ENCODE peak calls at places on chromosomes 11 and 22, in eight cellular contexts. One of them, this sample, is unnamed. For H3K4me1, the result is how much of the 10 kb centered on the place peaks cover.

GRCh38 chr22:27971926-27972325 is 52.9 kb upstream of the PITPNB start:
- DNase-seq in H1: no peak
- DNase-seq in esophagus muscularis mucosa: no peak
- DNase-seq in sigmoid colon: no peak
- DNase-seq in HepG2: no peak
- DNase-seq in ovary: no peak
- DNase-seq in tibial nerve: no peak
- DNase-seq in A549: no peak
- DNase-seq in this sample: no peak

GRCh38 chr11:116895053-116895757 is 57.8 kb upstream of the APOA1 start:
- DNase-seq in sigmoid colon: peak
- DNase-seq in esophagus muscularis mucosa: no peak
- DNase-seq in A549: peak
- DNase-seq in tibial nerve: peak
- DNase-seq in HepG2: no peak
- DNase-seq in ovary: no peak
- DNase-seq in H1: peak
- DNase-seq in this sample: no peak

GRCh38 chr11:76257040-76257730 is 50.9 kb upstream of the WNT11 start:
- DNase-seq in tibial nerve: no peak
- DNase-seq in esophagus muscularis mucosa: no peak
- DNase-seq in ovary: no peak
- DNase-seq in A549: no peak
- DNase-seq in sigmoid colon: no peak
- DNase-seq in H1: no peak
- DNase-seq in HepG2: no peak
- DNase-seq in this sample: no peak

GRCh38 chr22:36925388-36926290 is 12.2 kb downstream of the CSF2RB start:
- DNase-seq in ovary: no peak
- DNase-seq in HepG2: no peak
- DNase-seq in A549: no peak
- DNase-seq in esophagus muscularis mucosa: no peak
- DNase-seq in H1: no peak
- DNase-seq in sigmoid colon: no peak
- DNase-seq in tibial nerve: no peak
- DNase-seq in this sample: no peak

GRCh38 chr11:128061321-128061871 is 526.0 kb downstream of the ETS1 start:
- DNase-seq in esophagus muscularis mucosa: no peak
- DNase-seq in HepG2: no peak
- DNase-seq in H1: no peak
- DNase-seq in ovary: no peak
- DNase-seq in tibial nerve: no peak
- DNase-seq in A549: no peak
- DNase-seq in sigmoid colon: no peak
- DNase-seq in this sample: no peak

GRCh38 chr11:107457205-107457557 is 444 bp downstream of the CWF19L2 start:
- DNase-seq in A549: no peak
- DNase-seq in ovary: no peak
- DNase-seq in esophagus muscularis mucosa: no peak
- DNase-seq in HepG2: no peak
- DNase-seq in H1: no peak
- DNase-seq in tibial nerve: no peak
- DNase-seq in sigmoid colon: no peak
- DNase-seq in this sample: no peak

GRCh38 chr11:30244255-30244654 is 13.4 kb downstream of the FSHB start:
- DNase-seq in H1: no peak
- DNase-seq in HepG2: no peak
- DNase-seq in ovary: no peak
- DNase-seq in A549: peak
- DNase-seq in esophagus muscularis mucosa: no peak
- DNase-seq in sigmoid colon: no peak
- DNase-seq in tibial nerve: no peak
- DNase-seq in this sample: no peak

GRCh38 chr22:38122616-38123015 is 12.1 kb upstream of the BAIAP2L2 start:
- DNase-seq in esophagus muscularis mucosa: no peak
- DNase-seq in ovary: no peak
- DNase-seq in sigmoid colon: no peak
- DNase-seq in HepG2: no peak
- DNase-seq in tibial nerve: no peak
- DNase-seq in A549: no peak
- DNase-seq in H1: no peak
- DNase-seq in this sample: no peak

GRCh38 chr11:45486461-45486860 is 179.0 kb downstream of the CHST1 start:
- DNase-seq in esophagus muscularis mucosa: no peak
- DNase-seq in tibial nerve: no peak
- DNase-seq in H1: no peak
- DNase-seq in HepG2: no peak
- DNase-seq in A549: no peak
- DNase-seq in sigmoid colon: peak
- DNase-seq in ovary: no peak
- DNase-seq in this sample: peak

GRCh38 chr11:34468209-34468841 is 29.6 kb downstream of the CAT start:
- DNase-seq in H1: peak
- DNase-seq in HepG2: peak
- DNase-seq in sigmoid colon: no peak
- DNase-seq in ovary: no peak
- DNase-seq in tibial nerve: no peak
- DNase-seq in A549: peak
- DNase-seq in esophagus muscularis mucosa: no peak
- DNase-seq in this sample: no peak

GRCh38 chr22:30452861-30453260 is 19.0 kb downstream of the SEC14L3 start:
- DNase-seq in H1: no peak
- DNase-seq in sigmoid colon: no peak
- DNase-seq in ovary: peak
- DNase-seq in HepG2: no peak
- DNase-seq in A549: no peak
- DNase-seq in esophagus muscularis mucosa: no peak
- DNase-seq in tibial nerve: no peak
- DNase-seq in this sample: no peak

GRCh38 chr11:10900686-10901415 is 43.0 kb upstream of the ZBED5 start:
- DNase-seq in ovary: no peak
- DNase-seq in HepG2: no peak
- DNase-seq in tibial nerve: no peak
- DNase-seq in A549: peak
- DNase-seq in H1: no peak
- DNase-seq in sigmoid colon: no peak
- DNase-seq in esophagus muscularis mucosa: no peak
- DNase-seq in this sample: no peak

GRCh38 chr11:133041165-133041564 is 491.1 kb downstream of the OPCML start:
- DNase-seq in HepG2: no peak
- DNase-seq in A549: no peak
- DNase-seq in ovary: no peak
- DNase-seq in esophagus muscularis mucosa: no peak
- DNase-seq in tibial nerve: no peak
- DNase-seq in H1: no peak
- DNase-seq in sigmoid colon: no peak
- DNase-seq in this sample: no peak

GRCh38 chr11:2249191-2249916 is 21.0 kb downstream of the ASCL2 start:
- DNase-seq in ovary: no peak
- DNase-seq in esophagus muscularis mucosa: peak
- DNase-seq in sigmoid colon: no peak
- DNase-seq in tibial nerve: no peak
- DNase-seq in A549: no peak
- DNase-seq in H1: no peak
- DNase-seq in HepG2: no peak
- DNase-seq in this sample: no peak

GRCh38 chr11:71563401-71563800 is 2.0 kb upstream of the KRTAP5-10 start:
- DNase-seq in ovary: no peak
- DNase-seq in tibial nerve: no peak
- DNase-seq in esophagus muscularis mucosa: no peak
- DNase-seq in HepG2: peak
- DNase-seq in sigmoid colon: no peak
- DNase-seq in H1: peak
- DNase-seq in A549: peak
- DNase-seq in this sample: no peak

DNA sequence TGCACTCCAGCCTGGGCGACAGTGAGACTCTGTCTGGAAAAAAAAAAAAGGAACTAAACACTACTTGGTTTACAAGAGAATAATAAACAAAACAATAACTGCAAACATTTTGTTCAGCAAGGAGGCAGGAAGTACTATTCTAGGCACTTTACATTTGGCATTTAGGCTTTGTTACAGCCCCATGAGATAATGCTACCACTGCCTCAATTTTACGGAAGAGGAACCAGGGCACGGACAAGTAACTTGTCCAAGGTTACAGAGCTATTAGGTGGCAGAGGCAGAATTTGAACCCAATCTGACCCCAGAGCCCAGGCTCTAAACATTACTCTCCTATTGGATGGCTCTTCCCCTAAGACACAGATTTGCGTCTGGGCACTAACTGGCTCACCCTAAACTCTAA is 108.7 kb upstream of the AKIP1 start:
- DNase-seq in A549: no peak
- DNase-seq in sigmoid colon: no peak
- DNase-seq in ovary: no peak
- DNase-seq in HepG2: no peak
- DNase-seq in H1: no peak
- DNase-seq in tibial nerve: no peak
- DNase-seq in esophagus muscularis mucosa: no peak
- DNase-seq in this sample: no peak
- H3K27ac ChIP-seq in A549: no peak
- H3K27ac ChIP-seq in sigmoid colon: peak
- H3K27ac ChIP-seq in ovary: no peak
- H3K27ac ChIP-seq in HepG2: no peak
- H3K27ac ChIP-seq in H1: no peak
- H3K27ac ChIP-seq in tibial nerve: no peak
- H3K27ac ChIP-seq in esophagus muscularis mucosa: peak
- H3K27ac ChIP-seq in this sample: no peak

DNA sequence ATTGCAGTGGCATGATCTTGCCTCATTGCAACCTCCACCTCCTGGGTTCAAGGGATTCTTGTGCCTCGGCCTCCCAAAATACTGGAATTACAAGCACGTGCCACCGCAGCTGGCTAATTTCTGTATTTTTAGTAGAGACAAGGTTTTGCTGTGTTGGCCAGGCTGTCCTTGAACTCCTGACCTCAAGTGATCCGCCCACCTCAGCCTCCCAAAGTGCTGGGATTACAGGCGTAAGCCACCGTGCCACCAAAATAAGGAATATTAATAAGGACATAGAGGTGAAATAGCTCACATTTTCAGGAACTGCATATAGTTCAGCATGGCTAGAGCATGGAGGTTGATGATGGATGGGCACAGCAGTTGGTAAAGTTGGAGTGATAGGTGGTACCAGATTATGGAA is 21.4 kb downstream of the ARHGEF12 start:
- DNase-seq in tibial nerve: no peak
- DNase-seq in HepG2: no peak
- DNase-seq in A549: no peak
- DNase-seq in sigmoid colon: no peak
- DNase-seq in ovary: no peak
- DNase-seq in H1: no peak
- DNase-seq in esophagus muscularis mucosa: no peak
- DNase-seq in this sample: no peak
- H3K4me1 ChIP-seq in tibial nerve: under half
- H3K4me1 ChIP-seq in HepG2: under half
- H3K4me1 ChIP-seq in A549: under half
- H3K4me1 ChIP-seq in sigmoid colon: under half
- H3K4me1 ChIP-seq in ovary: under half
- H3K4me1 ChIP-seq in H1: under half
- H3K4me1 ChIP-seq in esophagus muscularis mucosa: under half
- H3K4me1 ChIP-seq in this sample: under half

DNA sequence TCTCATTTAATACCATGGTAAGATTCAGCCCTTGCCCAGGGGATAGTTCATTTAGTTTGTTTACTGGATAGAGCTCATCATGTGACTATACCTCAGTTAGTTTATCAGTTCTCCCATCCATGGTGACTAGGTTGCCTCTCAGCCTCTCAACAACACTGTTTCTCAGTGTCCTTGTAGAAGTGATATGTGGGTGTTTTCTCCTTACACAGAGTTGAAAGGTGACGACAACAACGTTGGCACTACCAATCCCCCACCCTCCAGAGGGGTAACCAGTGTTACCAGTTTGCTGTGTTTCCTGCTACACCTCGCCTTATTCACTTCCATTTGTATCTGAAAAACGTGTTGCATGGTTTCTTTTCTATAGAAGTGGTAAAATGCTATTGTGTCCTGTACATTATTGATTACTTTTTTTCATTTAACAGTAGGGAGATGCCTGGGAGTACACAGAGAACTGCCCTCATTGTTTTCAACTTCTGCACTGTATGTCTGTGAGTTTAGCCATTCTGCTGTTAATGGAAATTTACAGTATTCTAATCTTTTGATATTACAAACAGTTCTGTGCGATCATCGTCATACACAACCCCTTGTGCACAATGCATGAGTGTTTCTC is 11.6 kb downstream of the NEAT1 start:
- DNase-seq in ovary: no peak
- DNase-seq in HepG2: no peak
- DNase-seq in A549: peak
- DNase-seq in sigmoid colon: peak
- DNase-seq in tibial nerve: no peak
- DNase-seq in esophagus muscularis mucosa: peak
- DNase-seq in H1: no peak
- DNase-seq in this sample: no peak
- TF ChIP-seq EP300 in ovary: no peak
- TF ChIP-seq EP300 in HepG2: no peak
- TF ChIP-seq EP300 in A549: no peak
- TF ChIP-seq EP300 in sigmoid colon: no peak
- TF ChIP-seq EP300 in tibial nerve: peak
- TF ChIP-seq EP300 in esophagus muscularis mucosa: no peak
- TF ChIP-seq EP300 in H1: no peak
- TF ChIP-seq EP300 in this sample: no peak

DNA sequence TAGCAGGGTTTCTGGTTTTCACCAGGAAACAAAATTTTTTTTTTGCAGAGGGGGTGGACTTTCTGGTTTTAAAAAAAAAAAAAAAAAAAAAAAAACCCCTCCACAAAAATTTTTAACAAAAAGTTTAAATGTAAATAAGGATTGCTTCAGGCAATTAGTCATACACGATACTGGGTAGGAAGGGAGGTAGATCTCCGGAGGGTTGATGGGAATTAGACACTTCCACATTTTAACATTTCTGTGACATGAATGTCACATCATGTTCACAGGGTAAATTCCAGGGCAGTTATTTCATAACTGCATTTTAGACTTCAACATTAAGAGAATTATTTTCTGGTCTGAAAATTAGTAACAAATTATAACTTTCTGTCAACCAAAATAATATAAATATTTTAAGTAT is 15.9 kb downstream of the NUP98 start:
- DNase-seq in ovary: no peak
- DNase-seq in esophagus muscularis mucosa: no peak
- DNase-seq in tibial nerve: no peak
- DNase-seq in HepG2: no peak
- DNase-seq in sigmoid colon: no peak
- DNase-seq in A549: no peak
- DNase-seq in H1: no peak
- DNase-seq in this sample: no peak
- H3K27ac ChIP-seq in ovary: no peak
- H3K27ac ChIP-seq in esophagus muscularis mucosa: peak
- H3K27ac ChIP-seq in tibial nerve: peak
- H3K27ac ChIP-seq in HepG2: no peak
- H3K27ac ChIP-seq in sigmoid colon: peak
- H3K27ac ChIP-seq in A549: no peak
- H3K27ac ChIP-seq in H1: no peak
- H3K27ac ChIP-seq in this sample: no peak

DNA sequence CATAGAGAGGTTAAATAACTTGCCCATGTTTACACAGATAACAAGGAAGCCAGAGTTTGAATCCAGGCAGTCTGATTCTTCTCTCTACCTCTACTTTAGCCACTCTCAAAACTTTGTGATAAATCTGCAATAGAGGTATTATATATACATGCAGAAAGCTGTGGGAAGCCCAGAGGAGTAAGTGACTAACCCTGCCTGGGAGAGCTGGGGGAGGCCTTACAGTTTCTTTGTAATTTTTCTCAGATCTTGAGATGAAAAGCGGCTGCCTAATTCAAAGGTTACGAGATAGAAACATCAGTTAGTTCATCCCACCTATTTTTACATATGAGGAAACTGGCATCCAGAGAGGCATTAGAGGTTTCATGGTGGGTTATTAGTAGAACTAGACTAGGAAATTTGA is 4.9 kb downstream of the STIM1 start:
- DNase-seq in H1: no peak
- DNase-seq in HepG2: no peak
- DNase-seq in A549: no peak
- DNase-seq in esophagus muscularis mucosa: no peak
- DNase-seq in sigmoid colon: no peak
- DNase-seq in tibial nerve: no peak
- DNase-seq in ovary: no peak
- DNase-seq in this sample: no peak
- H3K4me1 ChIP-seq in H1: under half
- H3K4me1 ChIP-seq in HepG2: half or more
- H3K4me1 ChIP-seq in A549: half or more
- H3K4me1 ChIP-seq in esophagus muscularis mucosa: half or more
- H3K4me1 ChIP-seq in sigmoid colon: half or more
- H3K4me1 ChIP-seq in tibial nerve: half or more
- H3K4me1 ChIP-seq in ovary: under half
- H3K4me1 ChIP-seq in this sample: half or more

This sample was measured in suprapubic skin.